ENCODE peak calls at places on chromosomes 12 and 14, in five cellular contexts. E is tibial nerve, V is suprapubic skin, L is A549, Q is upper lobe of left lung. W is an unnamed sample.

GRCh38 chr12:131959641-131960589 is 10.2 kb downstream of the EP400 start:
- DNase-seq in Q (no peak), V (no peak), E (no peak), L (no peak), W (peak; percentile 39)

GRCh38 chr12:117889098-117889497 is 79.7 kb downstream of the KSR2 start:
- DNase-seq in L (no peak), Q (no peak), V (no peak), E (no peak), W (no peak)

GRCh38 chr12:128510527-128510926 is 243.6 kb downstream of the TMEM132C start:
- DNase-seq in E (no peak), L (no peak), Q (no peak), V (no peak), W (no peak)

GRCh38 chr14:69692542-69693053 is 74.3 kb upstream of the SRSF5 start:
- DNase-seq in L (no peak), V (no peak), E (no peak), Q (no peak), W (no peak)

GRCh38 chr12:16350682-16351081 is 3.2 kb downstream of the MGST1 start:
- DNase-seq in L (peak; percentile 37), E (peak; percentile 71), Q (peak; percentile 83), V (peak; percentile 70), W (no peak)

GRCh38 chr14:54211562-54212308 is 185.1 kb upstream of the CDKN3 start:
- DNase-seq in Q (no peak), L (no peak), E (no peak), V (no peak), W (no peak)

GRCh38 chr14:39050389-39050788 is 52.6 kb downstream of the SEC23A start:
- DNase-seq in V (no peak), Q (no peak), L (no peak), E (no peak), W (no peak)

GRCh38 chr12:108047130-108047550 is 81.9 kb upstream of the WSCD2 start:
- DNase-seq in E (peak; percentile 27), Q (no peak), L (no peak), V (no peak), W (no peak)

GRCh38 chr14:63867926-63868921 is 15.4 kb downstream of the SYNE2 start:
- DNase-seq in E (no peak), L (no peak), V (no peak), Q (no peak), W (no peak)

GRCh38 chr12:89098390-89099102 is 253.8 kb downstream of the DUSP6 start:
- DNase-seq in E (no peak), Q (peak; percentile 21), L (no peak), V (no peak), W (no peak)

GRCh38 chr12:109720152-109720855 is 6.7 kb downstream of the FAM222A start:
- DNase-seq in L (no peak), Q (no peak), E (no peak), V (no peak), W (peak; percentile 50)

GRCh38 chr12:85280984-85281946 is 1.2 kb downstream of the ALX1 start:
- DNase-seq in E (no peak), Q (no peak), V (no peak), L (no peak), W (no peak)

GRCh38 chr12:47082963-47083621 is 3.3 kb upstream of the AMIGO2 start:
- DNase-seq in V (no peak), L (no peak), Q (peak; percentile 43), E (peak; percentile 42), W (no peak)

GRCh38 chr12:47087088-47087688 is 7.4 kb upstream of the AMIGO2 start:
- DNase-seq in Q (no peak), L (no peak), V (no peak), E (no peak), W (no peak)

GRCh38 chr12:47084172-47084571 is 4.4 kb upstream of the AMIGO2 start:
- DNase-seq in L (no peak), E (no peak), V (no peak), Q (no peak), W (no peak)

GRCh38 chr12:47088021-47088944 is 8.5 kb upstream of the AMIGO2 start:
- DNase-seq in E (no peak), Q (no peak), L (no peak), V (no peak), W (no peak)

DNA sequence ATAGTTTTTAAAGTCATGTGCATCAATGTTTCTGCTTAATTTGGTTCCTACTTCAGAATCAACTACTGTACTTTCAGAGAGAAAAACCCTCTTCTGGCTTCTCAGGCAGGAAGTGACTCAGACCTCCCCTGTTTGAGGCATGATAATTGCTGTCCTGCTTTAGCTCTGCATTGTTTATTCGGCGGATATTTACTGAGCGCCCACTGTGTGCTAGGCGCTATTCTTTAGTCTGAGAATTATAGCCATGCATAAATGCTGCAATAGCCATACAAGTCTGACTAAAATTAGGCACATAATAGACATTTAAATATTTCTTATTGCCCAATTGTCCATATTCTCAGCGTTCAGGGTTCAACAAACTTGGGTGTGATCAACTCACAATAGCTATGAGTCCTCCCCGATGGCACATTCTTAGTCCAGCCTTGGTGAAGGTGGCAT is 6.1 kb upstream of the AMIGO2 start:
- DNase-seq in Q (peak; percentile 35), L (no peak), E (no peak), V (no peak), W (no peak)
- TF ChIP-seq EP300 in Q (no peak), L (peak; percentile 95), E (no peak), V (no peak), W (no peak)

GRCh38 chr14:99564256-99564902 is 39.6 kb downstream of the CCDC85C start:
- DNase-seq in Q (peak; percentile 46), V (no peak), L (no peak), E (peak; percentile 74), W (peak; percentile 77)

GRCh38 chr14:99563749-99564129 is 40.3 kb downstream of the CCDC85C start:
- DNase-seq in Q (no peak), L (no peak), V (no peak), E (no peak), W (no peak)

GRCh38 chr14:99564903-99565259 is 39.1 kb downstream of the CCDC85C start:
- DNase-seq in E (no peak), L (no peak), V (no peak), Q (no peak), W (no peak)

GRCh38 chr14:99561827-99562226 is 42.2 kb downstream of the CCDC85C start:
- DNase-seq in L (no peak), V (no peak), Q (no peak), E (no peak), W (no peak)

GRCh38 chr14:99562848-99563748 is 40.9 kb downstream of the CCDC85C start:
- DNase-seq in E (peak; percentile 25), Q (peak; percentile 91), L (peak; percentile 76), V (no peak), W (peak; percentile 87)
- TF ChIP-seq CTCF in E (no peak), Q (no peak), L (peak; percentile 67), V (no peak), W (peak; percentile 23)

DNA sequence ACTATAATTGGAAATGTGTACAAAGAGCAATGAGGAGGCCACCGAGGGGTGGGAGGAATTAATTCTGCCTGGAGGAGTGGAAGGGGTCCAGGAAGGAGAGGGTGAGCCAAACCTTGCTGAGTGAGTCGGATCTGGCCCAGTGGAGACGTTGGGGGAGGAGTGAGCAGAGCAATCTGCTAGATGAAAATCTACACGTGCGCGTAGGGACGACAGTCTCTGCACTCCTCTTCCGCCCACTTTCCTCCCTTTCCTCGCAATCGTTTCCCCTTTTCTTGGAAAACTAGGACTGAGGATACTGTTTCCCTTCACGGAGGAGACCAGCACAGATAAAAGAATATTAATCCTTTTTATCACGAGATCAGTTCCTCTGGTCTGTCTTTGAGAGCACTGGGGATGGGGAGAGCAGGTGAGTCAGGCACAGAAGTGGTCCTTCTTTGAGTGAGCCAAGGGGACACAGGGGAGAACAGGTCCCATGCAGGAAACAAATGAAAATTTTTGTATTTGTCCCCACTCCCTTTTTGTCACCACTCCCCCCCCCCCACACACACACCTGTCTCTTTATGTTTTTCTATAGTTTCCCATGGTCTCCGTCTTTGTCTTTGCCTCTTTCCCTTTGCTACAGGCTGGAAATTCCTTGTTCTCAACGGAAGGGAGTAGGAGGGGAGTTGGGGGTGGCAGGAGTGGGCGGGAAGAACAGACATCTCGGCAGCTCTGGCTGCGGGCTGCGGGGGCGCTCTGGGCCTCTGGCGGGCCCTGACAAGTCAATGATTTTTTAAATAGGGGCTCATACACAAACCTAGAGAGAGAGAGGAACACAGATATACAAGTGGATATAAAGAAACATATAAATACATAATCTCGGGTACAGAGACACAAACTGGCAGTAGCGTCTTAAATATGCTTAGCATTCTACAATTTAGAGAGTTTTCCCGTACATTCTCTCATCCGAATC is 2.6 kb upstream of the NAB2 start:
- DNase-seq in Q (peak; percentile 69), V (peak; percentile 82), E (peak; percentile 63), L (peak; percentile 74), W (peak; percentile 83)
- TF ChIP-seq POLR2A in Q (no peak), V (no peak), E (no peak), L (no peak), W (no peak)

DNA sequence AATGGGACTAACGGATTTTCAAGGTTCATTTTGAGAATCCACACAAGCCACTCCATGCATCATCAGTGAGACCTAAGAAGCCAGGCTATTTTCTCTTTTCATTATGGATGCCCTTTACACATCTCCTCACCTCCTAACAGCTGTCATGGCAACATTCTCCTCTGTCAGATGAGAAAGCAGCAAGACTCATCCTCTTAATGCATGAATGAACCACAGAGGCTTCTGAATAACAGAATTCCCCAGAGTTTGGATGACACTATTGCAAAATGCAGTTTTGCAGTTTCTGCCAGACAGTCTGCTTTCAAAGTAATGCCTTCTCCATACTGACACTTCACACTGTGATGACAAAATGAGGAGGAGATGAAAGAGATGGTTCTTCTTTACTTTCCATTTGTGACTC is 286.7 kb upstream of the GRIP1 start:
- DNase-seq in L (no peak), Q (no peak), E (no peak), V (no peak), W (no peak)
- TF ChIP-seq EP300 in L (no peak), Q (no peak), E (no peak), V (no peak), W (no peak)

GRCh38 chr12:124369055-124369900 is 74.4 kb downstream of the RFLNA start:
- DNase-seq in V (peak; percentile 91), L (no peak), Q (peak; percentile 95), E (peak; percentile 83), W (peak; percentile 95)
- TF ChIP-seq CTCF in V (no peak), L (no peak), Q (peak; percentile 39), E (peak; percentile 18), W (peak; percentile 87)

GRCh38 chr14:75127903-75128595 is 1.2 kb upstream of the NEK9 start:
- DNase-seq in Q (no peak), L (no peak), E (no peak), V (no peak), W (no peak)
- TF ChIP-seq POLR2A in Q (no peak), L (no peak), E (no peak), V (no peak), W (no peak)

W was measured in ovary.